ENCODE peak calls at places on chromosome 9, in five cellular contexts. One of them, this sample, is unnamed.

GRCh38 chr9:35313911-35314310 is 152.1 kb downstream of the UNC13B start:
- DNase-seq in putamen: no peak
- DNase-seq in fibroblast of pulmonary artery: no peak
- DNase-seq in germinal center: no peak
- DNase-seq in tibial artery: no peak
- DNase-seq in this sample: no peak

GRCh38 chr9:137502008-137502913 is 43.1 kb upstream of the NSMF start:
- DNase-seq in putamen: no peak
- DNase-seq in fibroblast of pulmonary artery: no peak
- DNase-seq in germinal center: peak; percentile 66
- DNase-seq in tibial artery: no peak
- DNase-seq in this sample: no peak

GRCh38 chr9:5834214-5834613 is 1.3 kb upstream of the ERMP1 start:
- DNase-seq in putamen: no peak
- DNase-seq in fibroblast of pulmonary artery: no peak
- DNase-seq in germinal center: no peak
- DNase-seq in tibial artery: no peak
- DNase-seq in this sample: no peak

GRCh38 chr9:94222870-94223269 is 36.2 kb upstream of the ZNF169 start:
- DNase-seq in putamen: no peak
- DNase-seq in fibroblast of pulmonary artery: no peak
- DNase-seq in germinal center: no peak
- DNase-seq in tibial artery: no peak
- DNase-seq in this sample: no peak

GRCh38 chr9:137762414-137763061 is 115.0 kb upstream of the CACNA1B start:
- DNase-seq in putamen: no peak
- DNase-seq in fibroblast of pulmonary artery: no peak
- DNase-seq in germinal center: no peak
- DNase-seq in tibial artery: no peak
- DNase-seq in this sample: peak; percentile 73

GRCh38 chr9:97237311-97237786 is 70.1 kb upstream of the CCDC180 start:
- DNase-seq in putamen: no peak
- DNase-seq in fibroblast of pulmonary artery: no peak
- DNase-seq in germinal center: no peak
- DNase-seq in tibial artery: no peak
- DNase-seq in this sample: no peak

GRCh38 chr9:134769084-134769455 is 111.5 kb upstream of the FCN2 start:
- DNase-seq in putamen: no peak
- DNase-seq in fibroblast of pulmonary artery: no peak
- DNase-seq in germinal center: no peak
- DNase-seq in tibial artery: no peak
- DNase-seq in this sample: no peak

GRCh38 chr9:99137225-99137624 is 32.3 kb downstream of the TGFBR1 start:
- DNase-seq in putamen: no peak
- DNase-seq in fibroblast of pulmonary artery: no peak
- DNase-seq in germinal center: peak; percentile 6
- DNase-seq in tibial artery: no peak
- DNase-seq in this sample: no peak

GRCh38 chr9:130884542-130885421 is 11.8 kb downstream of the QRFP start:
- DNase-seq in putamen: peak; percentile 50
- DNase-seq in fibroblast of pulmonary artery: no peak
- DNase-seq in germinal center: no peak
- DNase-seq in tibial artery: no peak
- DNase-seq in this sample: no peak

GRCh38 chr9:88259041-88259440 is 120.8 kb upstream of the SPATA31C2 start:
- DNase-seq in putamen: no peak
- DNase-seq in fibroblast of pulmonary artery: no peak
- DNase-seq in germinal center: no peak
- DNase-seq in tibial artery: no peak
- DNase-seq in this sample: no peak

GRCh38 chr9:131323629-131324028 is 34.1 kb downstream of the PLPP7 start:
- DNase-seq in putamen: no peak
- DNase-seq in fibroblast of pulmonary artery: no peak
- DNase-seq in germinal center: no peak
- DNase-seq in tibial artery: no peak
- DNase-seq in this sample: no peak

GRCh38 chr9:91787931-91788330 is 162.1 kb downstream of the ROR2 start:
- DNase-seq in putamen: no peak
- DNase-seq in fibroblast of pulmonary artery: no peak
- DNase-seq in germinal center: no peak
- DNase-seq in tibial artery: no peak
- DNase-seq in this sample: no peak

GRCh38 chr9:73237140-73237539 is 85.5 kb downstream of the ANXA1 start:
- DNase-seq in putamen: no peak
- DNase-seq in fibroblast of pulmonary artery: no peak
- DNase-seq in germinal center: no peak
- DNase-seq in tibial artery: no peak
- DNase-seq in this sample: no peak

GRCh38 chr9:88737876-88738275 is 202.9 kb downstream of the NXNL2 start:
- DNase-seq in putamen: no peak
- DNase-seq in fibroblast of pulmonary artery: peak; percentile 56
- DNase-seq in germinal center: no peak
- DNase-seq in tibial artery: no peak
- DNase-seq in this sample: no peak

GRCh38 chr9:112884086-112884485 is 6.6 kb downstream of the SLC46A2 start:
- DNase-seq in putamen: no peak
- DNase-seq in fibroblast of pulmonary artery: peak; percentile 38
- DNase-seq in germinal center: no peak
- DNase-seq in tibial artery: no peak
- DNase-seq in this sample: no peak